ENCODE peak calls at places on chromosomes 16 and 17, in four cellular contexts. T is H1, M is K562, J is GM12878. K is an unnamed sample.

GRCh38 chr16:12527077-12527476 is 276.6 kb downstream of the CPPED1 start:
- DNase-seq in M (no peak), T (no peak), J (no peak), K (no peak)

GRCh38 chr16:66523861-66524354 is 26.0 kb downstream of the TK2 start:
- DNase-seq in J (no peak), M (no peak), T (no peak), K (no peak)

GRCh38 chr17:61794792-61795191 is 68.5 kb downstream of the BRIP1 start:
- DNase-seq in T (no peak), J (no peak), M (no peak), K (no peak)

GRCh38 chr17:20122236-20122879 is 113.2 kb downstream of the SPECC1 start:
- DNase-seq in J (no peak), M (no peak), T (no peak), K (no peak)

GRCh38 chr16:30987581-30988190 is 2.7 kb downstream of the HSD3B7 start:
- DNase-seq in T (no peak), M (no peak), J (no peak), K (no peak)

GRCh38 chr16:11121083-11121482 is 134.9 kb downstream of the SOCS1 start:
- DNase-seq in T (no peak), M (no peak), J (no peak), K (no peak)

GRCh38 chr16:27538508-27538907 is 11.2 kb downstream of the GTF3C1 start:
- DNase-seq in T (no peak), J (no peak), M (peak; percentile 65), K (no peak)

GRCh38 chr17:78747479-78747878 is 34.6 kb downstream of the CYTH1 start:
- DNase-seq in T (no peak), J (no peak), M (no peak), K (no peak)

GRCh38 chr16:88356727-88357199 is 26.0 kb upstream of the ZNF469 start:
- DNase-seq in J (no peak), T (no peak), M (no peak), K (no peak)

GRCh38 chr17:77441130-77441920 is 300.6 kb downstream of the SEC14L1 start:
- DNase-seq in T (no peak), J (peak; percentile 98), M (no peak), K (peak; percentile 79)
- TF ChIP-seq POLR2A in T (no peak), J (peak; percentile 14), M (no peak), K (peak; percentile 49)

GRCh38 chr16:9047689-9048301 is 43.6 kb upstream of the HAPSTR1 start:
- DNase-seq in M (peak; percentile 73), J (peak; percentile 62), T (peak; percentile 50), K (no peak)
- TF ChIP-seq TAF1 in M (peak; percentile 45), J (no peak), T (peak; percentile 44), K (no peak)

DNA sequence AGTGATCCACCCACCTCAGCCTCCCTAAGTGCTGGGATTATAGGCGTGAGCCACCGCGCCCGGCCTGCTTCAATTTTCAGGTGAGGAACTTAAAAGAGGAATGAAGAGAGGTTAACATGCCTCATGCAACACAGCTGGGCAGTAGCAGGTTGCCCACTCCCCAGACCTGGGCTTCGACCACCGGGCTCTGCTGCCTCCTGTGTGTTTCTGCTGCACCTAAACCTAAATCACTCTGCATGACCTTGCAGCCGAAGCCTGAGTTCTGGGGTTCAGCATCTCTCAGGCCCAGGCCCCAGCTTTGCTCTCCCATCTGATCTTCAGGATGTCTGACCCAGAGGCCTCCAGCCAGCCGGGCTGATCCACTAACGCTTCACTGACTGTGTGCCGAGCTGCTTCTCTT is 112.6 kb downstream of the OR1D5 start:
- DNase-seq in M (no peak), J (no peak), T (no peak), K (no peak)
- TF ChIP-seq POLR2A in M (no peak), J (no peak), T (no peak), K (no peak)

GRCh38 chr17:43125133-43125966 is at the start of gene BRCA1:
- DNase-seq in J (peak; percentile 96), T (peak; percentile 93), M (peak; percentile 98), K (peak; percentile 91)

GRCh38 chr17:43132117-43132516 is 7.0 kb upstream of the BRCA1 start:
- DNase-seq in J (no peak), M (no peak), T (no peak), K (no peak)

GRCh38 chr17:43125967-43126910 is 1.1 kb upstream of the BRCA1 start:
- DNase-seq in M (peak; percentile 27), T (no peak), J (no peak), K (no peak)

GRCh38 chr17:43126911-43127290 is 1.7 kb upstream of the BRCA1 start:
- DNase-seq in J (no peak), T (no peak), M (no peak), K (no peak)

GRCh38 chr17:43129671-43130010 is 4.5 kb upstream of the BRCA1 start:
- DNase-seq in T (no peak), J (no peak), M (no peak), K (no peak)
- TF ChIP-seq TAF1 in T (no peak), J (no peak), M (no peak), K (no peak)

GRCh38 chr17:52128721-52129120 is 29.8 kb downstream of the CA10 start:
- DNase-seq in J (no peak), M (no peak), T (no peak), K (no peak)

GRCh38 chr17:52120465-52120864 is 38.0 kb downstream of the CA10 start:
- DNase-seq in J (no peak), T (no peak), M (no peak), K (no peak)

GRCh38 chr17:52124993-52125392 is 33.5 kb downstream of the CA10 start:
- DNase-seq in J (no peak), M (no peak), T (no peak), K (no peak)

GRCh38 chr17:52124561-52124960 is 34.0 kb downstream of the CA10 start:
- DNase-seq in M (no peak), J (no peak), T (no peak), K (no peak)
- TF ChIP-seq POLR2A in M (no peak), J (no peak), T (no peak), K (no peak)

GRCh38 chr16:53745126-53745525 is 41.2 kb downstream of the FTO start:
- DNase-seq in T (no peak), J (no peak), M (no peak), K (no peak)
- TF ChIP-seq TAF1 in T (no peak), J (no peak), M (no peak), K (no peak)

K was measured in GM12892.